ENCODE peak calls at places on chromosomes 7 and 10, in five cellular contexts. C is body of pancreas, B is fibroblast of lung, R is A549, Q is HepG2. G is an unnamed sample.

GRCh38 chr10:80356563-80356999 is at the start of the genes DYDC1 and DYDC2:
- DNase-seq in C (peak; percentile 75), B (peak; percentile 10), R (no peak), Q (no peak), G (peak; percentile 55)

GRCh38 chr10:12401466-12401865 is 52.1 kb downstream of the CAMK1D start:
- DNase-seq in C (no peak), B (no peak), R (no peak), Q (no peak), G (no peak)

GRCh38 chr10:2791774-2792443 is 275.4 kb upstream of the PFKP start:
- DNase-seq in C (no peak), B (no peak), R (no peak), Q (no peak), G (no peak)

GRCh38 chr10:17335065-17335464 is 107.0 kb downstream of the VIM start:
- DNase-seq in C (no peak), B (peak; percentile 84), R (no peak), Q (no peak), G (no peak)

GRCh38 chr10:22625511-22626288 is 88.7 kb downstream of the PIP4K2A start:
- DNase-seq in C (no peak), B (peak; percentile 16), R (no peak), Q (peak; percentile 21), G (no peak)

GRCh38 chr10:398954-399353 is 263.7 kb downstream of the ZMYND11 start:
- DNase-seq in C (no peak), B (no peak), R (no peak), Q (no peak), G (no peak)

GRCh38 chr10:105585753-105586152 is 944.7 kb downstream of the SORCS3 start:
- DNase-seq in C (no peak), B (peak; percentile 12), R (peak; percentile 42), Q (peak; percentile 29), G (no peak)

GRCh38 chr10:57161157-57161556 is 800.1 kb upstream of the ZWINT start:
- DNase-seq in C (no peak), B (no peak), R (no peak), Q (no peak), G (no peak)

GRCh38 chr7:144428431-144428830 is 24.9 kb upstream of the NOBOX start:
- DNase-seq in C (no peak), B (no peak), R (no peak), Q (no peak), G (no peak)

GRCh38 chr7:5489991-5490536 is 66.4 kb upstream of the TNRC18 start:
- DNase-seq in C (no peak), B (no peak), R (no peak), Q (no peak), G (no peak)

GRCh38 chr10:31706464-31706863 is 222.2 kb downstream of the ARHGAP12 start:
- DNase-seq in C (no peak), B (no peak), R (no peak), Q (no peak), G (no peak)

GRCh38 chr10:118721005-118721876 is 33.5 kb downstream of the CACUL1 start:
- DNase-seq in C (peak; percentile 58), B (peak; percentile 73), R (peak; percentile 47), Q (peak; percentile 28), G (peak; percentile 53)

GRCh38 chr10:110893559-110894179 is 21.9 kb downstream of the PDCD4 start:
- DNase-seq in C (no peak), B (peak; percentile 66), R (peak; percentile 53), Q (peak; percentile 34), G (no peak)

GRCh38 chr7:12703881-12704280 is 16.4 kb downstream of the ARL4A start:
- DNase-seq in C (no peak), B (peak; percentile 69), R (no peak), Q (no peak), G (no peak)

DNA sequence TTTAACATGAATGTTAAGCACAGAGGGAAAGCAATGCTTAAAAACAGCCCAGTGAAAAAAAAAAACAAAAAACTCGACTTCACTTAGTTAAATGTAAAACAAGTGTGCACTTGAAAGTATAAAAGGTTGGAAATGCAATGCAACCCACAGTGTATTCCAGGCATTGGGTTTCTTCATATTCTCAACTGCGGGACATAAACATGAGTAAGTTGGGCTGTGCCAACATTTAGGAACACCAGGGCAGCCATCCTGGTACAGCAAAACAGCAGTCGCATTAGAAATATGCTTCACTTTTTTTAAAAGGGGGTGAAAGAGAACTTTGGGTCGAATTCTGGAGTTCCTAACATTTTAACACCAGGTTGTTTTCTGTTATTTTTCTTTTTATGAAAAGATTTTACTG is 937 bp downstream of the STEAP1 start:
- DNase-seq in C (no peak), B (peak; percentile 31), R (no peak), Q (no peak), G (no peak)
- H3K9me3 ChIP-seq in C (no peaks in the 10 kb centered on the region), B (no peaks in the 10 kb centered on the region), R (no peaks in the 10 kb centered on the region), Q (no peaks in the 10 kb centered on the region), G (no peaks in the 10 kb centered on the region)

GRCh38 chr7:152970481-152970880 is 210.9 kb downstream of the ACTR3B start:
- DNase-seq in C (no peak), B (no peak), R (no peak), Q (no peak), G (no peak)
- H3K9me3 ChIP-seq in C (no peaks in the 10 kb centered on the region), B (no peaks in the 10 kb centered on the region), R (peaks cover 3% of the 10 kb centered on the region), Q (no peaks in the 10 kb centered on the region), G (no peaks in the 10 kb centered on the region)

DNA sequence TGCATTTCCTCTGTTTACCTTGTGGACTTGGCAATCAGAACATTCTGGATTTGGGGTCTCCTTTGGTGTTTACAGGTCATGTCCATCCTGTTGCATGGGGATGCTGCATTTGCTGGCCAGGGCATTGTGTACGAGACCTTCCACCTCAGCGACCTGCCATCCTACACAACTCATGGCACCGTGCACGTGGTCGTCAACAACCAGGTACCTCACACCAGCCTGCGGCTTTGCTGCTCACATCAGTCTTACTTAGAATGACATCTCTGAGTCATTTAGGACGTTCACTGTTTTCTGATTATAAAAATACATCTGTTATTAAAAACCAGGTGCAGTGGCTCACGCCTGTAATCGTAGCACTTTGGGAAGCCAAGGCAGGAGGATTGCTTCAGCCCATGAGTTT is 67.0 kb upstream of the ZMIZ2 start:
- DNase-seq in C (no peak), B (no peak), R (no peak), Q (no peak), G (no peak)
- H3K9me3 ChIP-seq in C (no peaks in the 10 kb centered on the region), B (no peaks in the 10 kb centered on the region), R (no peaks in the 10 kb centered on the region), Q (no peaks in the 10 kb centered on the region), G (no peaks in the 10 kb centered on the region)

DNA sequence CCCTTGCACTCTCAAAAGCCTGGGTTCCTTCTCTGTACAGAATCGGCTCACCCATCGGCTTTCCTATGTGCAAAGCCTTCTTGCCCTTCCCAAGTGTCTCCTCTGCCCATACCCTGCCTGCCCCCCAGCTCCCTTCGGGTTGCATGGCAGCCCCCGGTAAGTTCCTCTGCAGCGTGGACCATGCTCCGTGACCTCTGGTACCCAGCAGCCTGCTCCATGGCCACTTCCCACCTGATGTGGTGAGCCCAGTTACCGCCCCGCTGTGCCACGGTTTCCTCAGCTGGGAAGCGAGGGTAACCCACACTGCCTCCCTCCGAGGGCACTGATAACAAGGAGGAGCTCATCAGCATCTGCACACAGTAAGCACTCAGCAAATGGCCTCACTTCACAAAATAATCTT is 106.8 kb upstream of the DDC start:
- DNase-seq in C (no peak), B (no peak), R (no peak), Q (no peak), G (no peak)
- H3K9me3 ChIP-seq in C (no peaks in the 10 kb centered on the region), B (no peaks in the 10 kb centered on the region), R (no peaks in the 10 kb centered on the region), Q (no peaks in the 10 kb centered on the region), G (no peaks in the 10 kb centered on the region)

GRCh38 chr7:158275711-158276413 is 311.8 kb downstream of the PTPRN2 start:
- DNase-seq in C (peak; percentile 1), B (no peak), R (no peak), Q (no peak), G (no peak)
- H3K9me3 ChIP-seq in C (no peaks in the 10 kb centered on the region), B (no peaks in the 10 kb centered on the region), R (no peaks in the 10 kb centered on the region), Q (no peaks in the 10 kb centered on the region), G (no peaks in the 10 kb centered on the region)

GRCh38 chr7:63040966-63041610 is 957.6 kb upstream of the ZNF722 start:
- DNase-seq in C (no peak), B (no peak), R (no peak), Q (no peak), G (no peak)

GRCh38 chr7:63037242-63037641 is 961.4 kb upstream of the ZNF722 start:
- DNase-seq in C (no peak), B (no peak), R (no peak), Q (no peak), G (no peak)

GRCh38 chr7:63040336-63040735 is 958.3 kb upstream of the ZNF722 start:
- DNase-seq in C (no peak), B (no peak), R (no peak), Q (no peak), G (no peak)

GRCh38 chr7:63039882-63040281 is 958.8 kb upstream of the ZNF722 start:
- DNase-seq in C (no peak), B (no peak), R (no peak), Q (no peak), G (no peak)

GRCh38 chr7:63038987-63039386 is 959.7 kb upstream of the ZNF722 start:
- DNase-seq in C (no peak), B (no peak), R (no peak), Q (no peak), G (no peak)
- H3K9me3 ChIP-seq in C (no peaks in the 10 kb centered on the region), B (no peaks in the 10 kb centered on the region), R (peaks cover 10% of the 10 kb centered on the region), Q (peaks cover 96% of the 10 kb centered on the region), G (peaks cover 30% of the 10 kb centered on the region)

GRCh38 chr7:154584352-154585252 is 418.3 kb downstream of the PAXIP1 start:
- DNase-seq in C (no peak), B (no peak), R (peak; percentile 12), Q (no peak), G (no peak)
- H3K9me3 ChIP-seq in C (no peaks in the 10 kb centered on the region), B (no peaks in the 10 kb centered on the region), R (no peaks in the 10 kb centered on the region), Q (no peaks in the 10 kb centered on the region), G (no peaks in the 10 kb centered on the region)